ENCODE peak calls at places on chromosome 3, in five cellular contexts. P is GM12878, Q is H1, W is HepG2, E is HCT116. X is an unnamed sample.
A peak's percentile ranks its signal among the peaks of the same experiment; 100 is the strongest.

GRCh38 chr3:13702226-13702820 is 153.4 kb downstream of the FBLN2 start:
- DNase-seq in Q (no peak), E (no peak), W (no peak), P (no peak), X (no peak)

GRCh38 chr3:175212896-175213295 is 353.8 kb downstream of the NAALADL2 start:
- DNase-seq in E (no peak), Q (no peak), W (no peak), P (no peak), X (no peak)

GRCh38 chr3:4776980-4777581 is 202.2 kb upstream of the BHLHE40 start:
- DNase-seq in E (no peak), Q (no peak), W (no peak), P (peak; percentile 98), X (peak; percentile 94)

GRCh38 chr3:102460579-102460978 is 25.8 kb downstream of the ZPLD1 start:
- DNase-seq in E (no peak), P (no peak), W (no peak), Q (no peak), X (no peak)

GRCh38 chr3:171770689-171771620 is 39.3 kb downstream of the PLD1 start:
- DNase-seq in Q (no peak), E (no peak), P (peak; percentile 48), W (peak; percentile 68), X (peak; percentile 96)

GRCh38 chr3:181292984-181293383 is 303.4 kb upstream of the DNAJC19 start:
- DNase-seq in Q (no peak), E (no peak), P (no peak), W (no peak), X (no peak)

GRCh38 chr3:57409471-57409870 is 117.0 kb upstream of the ASB14 start:
- DNase-seq in P (no peak), Q (no peak), E (no peak), W (no peak), X (no peak)

GRCh38 chr3:87088366-87088983 is 97.5 kb upstream of the VGLL3 start:
- DNase-seq in Q (no peak), E (no peak), P (no peak), W (no peak), X (no peak)

GRCh38 chr3:48784426-48785120 is 63.1 kb downstream of the PRKAR2A start:
- DNase-seq in P (no peak), E (no peak), Q (no peak), W (no peak), X (no peak)

GRCh38 chr3:125150525-125151436 is 61.8 kb downstream of the SLC12A8 start:
- DNase-seq in W (peak; percentile 53), Q (no peak), E (peak; percentile 66), P (no peak), X (no peak)

GRCh38 chr3:180594631-180595348 is 7.2 kb upstream of the TTC14 start:
- DNase-seq in P (peak; percentile 26), E (peak; percentile 22), W (peak; percentile 13), Q (no peak), X (peak; percentile 47)

GRCh38 chr3:57840445-57840844 is 84.3 kb downstream of the SLMAP start:
- DNase-seq in Q (no peak), W (no peak), P (no peak), E (no peak), X (no peak)

GRCh38 chr3:103227651-103228050 is 792.8 kb downstream of the ZPLD1 start:
- DNase-seq in P (no peak), E (no peak), Q (no peak), W (no peak), X (no peak)

GRCh38 chr3:149638401-149639092 is 19.3 kb downstream of the WWTR1 start:
- DNase-seq in E (no peak), Q (no peak), W (no peak), P (no peak), X (no peak)

GRCh38 chr3:148606979-148607378 is 90.7 kb upstream of the AGTR1 start:
- DNase-seq in E (no peak), W (no peak), Q (no peak), P (no peak), X (no peak)

GRCh38 chr3:145411605-145412004 is 749.4 kb downstream of the PLOD2 start:
- DNase-seq in W (peak; percentile 0), E (no peak), P (no peak), Q (no peak), X (no peak)

GRCh38 chr3:114259566-114259965 is 22.2 kb upstream of the ZNF80 start:
- DNase-seq in Q (no peak), W (no peak), P (no peak), E (no peak), X (no peak)

GRCh38 chr3:64685800-64686445 is 1.9 kb downstream of the ADAMTS9 start:
- DNase-seq in P (no peak), E (peak; percentile 35), W (peak; percentile 13), Q (no peak), X (peak; percentile 60)

GRCh38 chr3:148742127-148742526 is 44.4 kb downstream of the AGTR1 start:
- DNase-seq in P (no peak), W (no peak), E (no peak), Q (no peak), X (no peak)

GRCh38 chr3:184154909-184155643 is at the start of gene DVL3:
- DNase-seq in E (no peak), W (peak; percentile 50), Q (no peak), P (no peak), X (peak; percentile 85)

DNA sequence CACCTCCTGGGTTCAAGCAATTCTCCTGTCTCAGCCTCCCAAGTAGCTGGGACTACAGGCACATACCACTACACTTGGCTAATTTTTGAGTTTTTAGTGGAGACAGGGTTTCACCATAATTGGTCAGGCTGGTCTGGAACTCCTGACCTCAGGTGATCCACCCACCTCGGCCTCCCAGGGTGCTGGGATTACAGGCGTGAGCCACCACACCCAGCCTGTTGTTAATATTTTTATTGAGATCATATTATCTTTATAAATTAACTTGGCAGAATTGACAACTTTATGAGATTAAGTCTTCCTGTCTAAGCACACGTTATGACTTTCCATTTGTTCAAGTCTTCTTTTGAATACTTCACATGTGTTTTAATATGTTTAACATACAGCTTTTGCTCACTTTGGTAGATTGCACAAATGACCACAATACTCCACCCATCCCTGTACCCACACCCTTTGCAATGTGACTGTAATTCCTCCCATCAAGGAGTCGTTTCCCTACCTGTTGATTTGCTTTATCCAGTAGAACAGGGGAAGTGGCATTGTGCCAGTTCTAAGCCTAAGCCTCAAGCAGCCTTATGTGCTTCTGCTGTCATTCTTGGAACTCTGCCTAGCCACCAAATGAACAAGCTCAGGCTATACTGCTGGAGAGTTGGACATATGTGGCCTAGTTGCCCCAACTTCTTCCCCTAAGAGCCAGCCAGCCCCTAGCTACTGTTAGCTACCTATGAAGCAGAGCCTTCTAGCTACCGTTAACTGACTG is 8.2 kb downstream of the XYLB start:
- DNase-seq in E (no peak), Q (no peak), P (no peak), W (no peak), X (peak; percentile 83)
- TF ChIP-seq JUND in E (no peak), Q (no peak), P (no peak), W (no peak), X (no peak)

GRCh38 chr3:112635674-112636073 is 5.3 kb downstream of the CCDC80 start:
- DNase-seq in E (no peak), W (no peak), Q (no peak), P (no peak), X (no peak)
- TF ChIP-seq JUND in E (no peak), W (no peak), Q (no peak), P (no peak), X (no peak)

GRCh38 chr3:189995129-189995528 is 125.6 kb downstream of the P3H2 start:
- DNase-seq in P (no peak), Q (no peak), W (no peak), E (no peak), X (no peak)
- TF ChIP-seq JUND in P (no peak), Q (no peak), W (no peak), E (no peak), X (no peak)

GRCh38 chr3:62605413-62606068 is 232.2 kb upstream of the FEZF2 start:
- DNase-seq in W (no peak), P (no peak), E (no peak), Q (no peak), X (no peak)
- TF ChIP-seq JUND in W (no peak), P (no peak), E (no peak), Q (no peak), X (no peak)

GRCh38 chr3:160381470-160381869 is 17.6 kb downstream of the IFT80 start:
- DNase-seq in P (no peak), Q (no peak), W (no peak), E (no peak), X (no peak)
- TF ChIP-seq JUND in P (no peak), Q (no peak), W (no peak), E (no peak), X (no peak)

DNA sequence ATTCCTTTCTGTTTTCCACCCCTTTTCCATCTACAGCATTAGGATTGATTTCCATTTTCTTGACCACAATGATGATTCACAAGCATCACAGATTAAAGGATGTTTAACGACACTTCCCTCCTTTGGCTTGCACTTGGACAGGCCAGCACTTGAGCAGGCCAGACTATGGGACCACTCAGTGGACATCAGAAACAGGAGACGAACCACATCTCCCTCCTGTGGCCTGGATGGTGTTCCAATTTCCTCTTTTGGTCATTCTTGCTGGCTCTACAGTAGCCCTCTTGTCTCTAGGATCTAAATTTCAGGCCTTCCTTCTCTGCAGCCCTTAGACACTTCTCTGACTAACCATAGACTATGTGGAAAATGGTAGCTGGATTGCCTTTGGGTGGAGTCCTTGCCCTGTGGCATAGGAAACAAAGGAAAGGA is 78.8 kb upstream of the BOC start:
- DNase-seq in Q (no peak), W (peak; percentile 1), E (no peak), P (no peak), X (no peak)
- TF ChIP-seq JUND in Q (no peak), W (no peak), E (no peak), P (no peak), X (no peak)

DNA sequence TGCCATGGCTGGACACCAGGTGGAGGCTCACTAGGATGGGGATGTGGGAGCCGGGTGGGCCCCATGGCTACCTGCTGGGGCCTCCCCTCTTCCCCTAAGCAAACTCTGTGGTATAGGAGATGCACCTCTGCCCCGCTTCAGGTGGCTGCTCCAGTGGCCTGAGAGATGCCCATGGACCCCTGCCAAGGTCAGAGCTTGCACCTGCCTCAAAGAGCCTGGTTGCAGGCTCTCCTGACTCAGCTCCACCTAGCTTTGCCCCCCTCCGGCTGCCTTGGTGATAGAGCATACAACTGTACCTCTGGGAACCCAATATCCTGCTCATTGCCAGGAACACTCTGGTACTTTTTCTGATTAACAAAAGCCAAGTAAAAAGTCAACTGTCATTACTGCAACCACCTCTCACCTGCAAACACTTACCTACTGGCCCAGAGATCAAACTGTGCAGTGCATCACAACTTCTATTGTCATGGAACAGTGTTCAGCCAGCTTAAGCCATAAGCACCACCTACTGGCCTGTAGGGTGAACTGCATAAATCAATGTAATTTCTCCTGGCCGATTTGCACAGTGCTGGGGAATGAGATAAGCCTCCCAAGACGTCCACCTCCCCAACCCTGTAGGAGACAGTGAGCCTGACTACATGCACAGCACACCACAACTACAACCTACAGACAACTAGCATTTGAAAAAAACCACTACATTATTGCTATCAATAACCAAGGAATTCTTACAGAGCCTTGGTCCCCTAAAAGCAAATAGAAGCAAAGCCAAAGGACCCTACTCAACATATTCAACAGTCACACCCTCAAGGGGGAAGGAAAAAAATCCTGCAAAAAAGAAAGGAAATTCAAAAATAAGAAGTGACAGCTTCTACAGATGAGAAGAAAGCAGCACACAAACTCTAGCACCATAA is 352.4 kb upstream of the ARHGEF26 start:
- DNase-seq in Q (peak; percentile 17), E (peak; percentile 47), W (peak; percentile 30), P (peak; percentile 9), X (peak; percentile 74)
- TF ChIP-seq JUND in Q (no peak), E (no peak), W (no peak), P (no peak), X (no peak)

GRCh38 chr3:10628902-10629700 is 123.7 kb upstream of the ATP2B2 start:
- DNase-seq in W (no peak), P (no peak), E (no peak), Q (no peak), X (no peak)
- TF ChIP-seq JUND in W (no peak), P (no peak), E (no peak), Q (no peak), X (no peak)

X was measured in T47D.